ENCODE peak calls at places on chromosomes 12 and 14, in five cellular contexts. One of them, this sample, is unnamed.

GRCh38 chr12:41621288-41621687 is 433.2 kb downstream of the PDZRN4 start:
- DNase-seq in astrocyte of the cerebellum: no peak
- DNase-seq in dorsolateral prefrontal cortex: no peak
- DNase-seq in GM23338: no peak
- DNase-seq in A549: no peak
- DNase-seq in this sample: peak

GRCh38 chr12:123037791-123038190 is 57.3 kb downstream of the ARL6IP4 start:
- DNase-seq in GM23338: no peak
- DNase-seq in astrocyte of the cerebellum: no peak
- DNase-seq in dorsolateral prefrontal cortex: no peak
- DNase-seq in A549: no peak
- DNase-seq in this sample: no peak

GRCh38 chr12:47715877-47716548 is 9.3 kb downstream of the ENDOU start:
- DNase-seq in dorsolateral prefrontal cortex: no peak
- DNase-seq in GM23338: no peak
- DNase-seq in astrocyte of the cerebellum: no peak
- DNase-seq in A549: no peak
- DNase-seq in this sample: no peak

GRCh38 chr12:49706351-49707126 is 666 bp downstream of the FMNL3 start:
- DNase-seq in GM23338: peak
- DNase-seq in dorsolateral prefrontal cortex: peak
- DNase-seq in A549: no peak
- DNase-seq in astrocyte of the cerebellum: peak
- DNase-seq in this sample: no peak

GRCh38 chr14:102914474-102915291 is 7.8 kb upstream of the AMN start:
- DNase-seq in GM23338: no peak
- DNase-seq in A549: no peak
- DNase-seq in dorsolateral prefrontal cortex: no peak
- DNase-seq in astrocyte of the cerebellum: no peak
- DNase-seq in this sample: no peak

GRCh38 chr12:89977356-89978185 is 268.9 kb upstream of the ATP2B1 start:
- DNase-seq in dorsolateral prefrontal cortex: no peak
- DNase-seq in astrocyte of the cerebellum: no peak
- DNase-seq in GM23338: no peak
- DNase-seq in A549: no peak
- DNase-seq in this sample: no peak

GRCh38 chr14:69844171-69844570 is 35.0 kb upstream of the SMOC1 start:
- DNase-seq in astrocyte of the cerebellum: no peak
- DNase-seq in A549: no peak
- DNase-seq in dorsolateral prefrontal cortex: no peak
- DNase-seq in GM23338: no peak
- DNase-seq in this sample: no peak

GRCh38 chr14:23186913-23187654 is 3.6 kb upstream of the SLC7A8 start:
- DNase-seq in astrocyte of the cerebellum: peak
- DNase-seq in dorsolateral prefrontal cortex: no peak
- DNase-seq in A549: peak
- DNase-seq in GM23338: peak
- DNase-seq in this sample: no peak

GRCh38 chr12:123131879-123132402 is 18.9 kb downstream of the PITPNM2 start:
- DNase-seq in GM23338: no peak
- DNase-seq in A549: no peak
- DNase-seq in dorsolateral prefrontal cortex: no peak
- DNase-seq in astrocyte of the cerebellum: no peak
- DNase-seq in this sample: no peak

GRCh38 chr12:3436496-3437060 is 54.4 kb upstream of the PRMT8 start:
- DNase-seq in astrocyte of the cerebellum: no peak
- DNase-seq in GM23338: no peak
- DNase-seq in A549: no peak
- DNase-seq in dorsolateral prefrontal cortex: no peak
- DNase-seq in this sample: no peak

GRCh38 chr14:30621354-30621953 is 665 bp upstream of the SCFD1 start:
- DNase-seq in astrocyte of the cerebellum: no peak
- DNase-seq in A549: no peak
- DNase-seq in dorsolateral prefrontal cortex: no peak
- DNase-seq in GM23338: peak
- DNase-seq in this sample: no peak

GRCh38 chr12:107843351-107844311 is 69.1 kb downstream of the ASCL4 start:
- DNase-seq in A549: no peak
- DNase-seq in GM23338: peak
- DNase-seq in dorsolateral prefrontal cortex: no peak
- DNase-seq in astrocyte of the cerebellum: no peak
- DNase-seq in this sample: no peak

GRCh38 chr12:52980096-52980694 is 26.1 kb upstream of the EIF4B start:
- DNase-seq in astrocyte of the cerebellum: no peak
- DNase-seq in A549: no peak
- DNase-seq in dorsolateral prefrontal cortex: no peak
- DNase-seq in GM23338: no peak
- DNase-seq in this sample: no peak

GRCh38 chr12:89863968-89864367 is 155.3 kb upstream of the ATP2B1 start:
- DNase-seq in GM23338: peak
- DNase-seq in A549: no peak
- DNase-seq in dorsolateral prefrontal cortex: no peak
- DNase-seq in astrocyte of the cerebellum: no peak
- DNase-seq in this sample: no peak

GRCh38 chr14:51490205-51490604 is 161.5 kb upstream of the FRMD6 start:
- DNase-seq in A549: no peak
- DNase-seq in GM23338: no peak
- DNase-seq in astrocyte of the cerebellum: no peak
- DNase-seq in dorsolateral prefrontal cortex: no peak
- DNase-seq in this sample: no peak
- H3K4me3 ChIP-seq in A549: no peak
- H3K4me3 ChIP-seq in GM23338: no peak
- H3K4me3 ChIP-seq in astrocyte of the cerebellum: no peak
- H3K4me3 ChIP-seq in dorsolateral prefrontal cortex: no peak
- H3K4me3 ChIP-seq in this sample: no peak

DNA sequence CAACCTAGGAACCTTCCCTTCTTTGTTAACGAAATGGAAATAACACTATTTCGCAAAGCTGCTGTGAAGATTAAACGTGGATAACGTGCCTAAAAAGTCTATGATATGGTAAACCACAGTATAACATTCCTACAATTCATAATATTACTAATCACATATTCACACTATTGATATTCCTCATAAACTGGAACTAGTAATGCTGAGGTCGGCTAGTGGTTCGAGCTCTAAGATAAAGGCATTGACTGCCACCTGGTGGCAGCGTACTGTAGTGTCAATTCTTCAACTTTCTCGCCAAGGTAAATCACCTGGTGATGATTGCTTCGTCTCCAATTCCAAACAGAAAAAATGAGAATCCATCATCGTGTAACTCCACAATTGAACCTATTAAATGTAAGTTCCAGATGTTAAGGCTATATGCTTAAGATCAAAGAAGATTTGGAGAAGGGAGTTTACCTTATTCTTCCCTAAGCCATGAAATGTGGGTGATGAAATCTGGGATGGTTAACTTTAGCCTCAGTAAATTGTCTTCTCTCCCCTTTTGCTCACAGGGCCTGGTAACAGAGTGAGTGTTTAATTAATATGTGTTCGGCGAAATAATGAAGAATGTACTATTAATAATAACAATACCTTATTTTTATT is 197.5 kb upstream of the TMEM132C start:
- DNase-seq in GM23338: peak
- DNase-seq in astrocyte of the cerebellum: peak
- DNase-seq in dorsolateral prefrontal cortex: no peak
- DNase-seq in A549: peak
- DNase-seq in this sample: no peak
- TF ChIP-seq CTCF in GM23338: peak
- TF ChIP-seq CTCF in astrocyte of the cerebellum: peak
- TF ChIP-seq CTCF in dorsolateral prefrontal cortex: peak
- TF ChIP-seq CTCF in A549: peak
- TF ChIP-seq CTCF in this sample: peak

GRCh38 chr12:64782181-64782580 is 23.0 kb upstream of the GNS start:
- DNase-seq in dorsolateral prefrontal cortex: no peak
- DNase-seq in A549: no peak
- DNase-seq in astrocyte of the cerebellum: no peak
- DNase-seq in GM23338: no peak
- DNase-seq in this sample: no peak
- H3K4me3 ChIP-seq in dorsolateral prefrontal cortex: peak
- H3K4me3 ChIP-seq in A549: no peak
- H3K4me3 ChIP-seq in astrocyte of the cerebellum: no peak
- H3K4me3 ChIP-seq in GM23338: peak
- H3K4me3 ChIP-seq in this sample: no peak

DNA sequence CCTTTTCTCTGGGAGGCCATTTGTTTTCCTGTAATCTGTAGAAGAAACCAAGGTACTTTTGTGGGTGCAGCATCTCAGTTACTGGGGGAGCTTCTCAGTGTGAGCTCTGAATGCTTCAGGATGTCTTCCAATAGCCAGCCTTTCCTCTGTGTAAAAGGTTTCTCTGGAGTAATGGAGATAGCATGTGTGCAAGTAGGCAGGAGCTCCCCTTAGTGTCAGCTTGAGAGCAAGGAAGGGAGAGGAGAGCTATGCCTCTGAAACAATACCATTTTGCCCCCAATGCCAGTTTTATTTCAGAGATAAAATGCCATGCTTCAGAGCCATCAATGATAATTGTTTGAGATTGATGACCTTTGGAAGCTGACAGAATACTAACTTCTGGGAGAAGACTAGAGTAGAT is 125.5 kb downstream of the CRADD start:
- DNase-seq in GM23338: peak
- DNase-seq in astrocyte of the cerebellum: no peak
- DNase-seq in dorsolateral prefrontal cortex: no peak
- DNase-seq in A549: no peak
- DNase-seq in this sample: no peak
- TF ChIP-seq CTCF in GM23338: peak
- TF ChIP-seq CTCF in astrocyte of the cerebellum: peak
- TF ChIP-seq CTCF in dorsolateral prefrontal cortex: peak
- TF ChIP-seq CTCF in A549: no peak
- TF ChIP-seq CTCF in this sample: peak

GRCh38 chr14:92513204-92513965 is at the start of gene RIN3:
- DNase-seq in dorsolateral prefrontal cortex: no peak
- DNase-seq in astrocyte of the cerebellum: no peak
- DNase-seq in GM23338: peak
- DNase-seq in A549: peak
- DNase-seq in this sample: no peak

GRCh38 chr14:92511472-92512247 is 1.9 kb upstream of the RIN3 start:
- DNase-seq in astrocyte of the cerebellum: peak
- DNase-seq in dorsolateral prefrontal cortex: no peak
- DNase-seq in A549: peak
- DNase-seq in GM23338: no peak
- DNase-seq in this sample: peak

GRCh38 chr14:92510972-92511371 is 2.6 kb upstream of the RIN3 start:
- DNase-seq in dorsolateral prefrontal cortex: no peak
- DNase-seq in GM23338: peak
- DNase-seq in A549: no peak
- DNase-seq in astrocyte of the cerebellum: no peak
- DNase-seq in this sample: no peak

GRCh38 chr14:92513966-92514843 is 624 bp downstream of the RIN3 start:
- DNase-seq in astrocyte of the cerebellum: no peak
- DNase-seq in A549: peak
- DNase-seq in dorsolateral prefrontal cortex: no peak
- DNase-seq in GM23338: peak
- DNase-seq in this sample: no peak

DNA sequence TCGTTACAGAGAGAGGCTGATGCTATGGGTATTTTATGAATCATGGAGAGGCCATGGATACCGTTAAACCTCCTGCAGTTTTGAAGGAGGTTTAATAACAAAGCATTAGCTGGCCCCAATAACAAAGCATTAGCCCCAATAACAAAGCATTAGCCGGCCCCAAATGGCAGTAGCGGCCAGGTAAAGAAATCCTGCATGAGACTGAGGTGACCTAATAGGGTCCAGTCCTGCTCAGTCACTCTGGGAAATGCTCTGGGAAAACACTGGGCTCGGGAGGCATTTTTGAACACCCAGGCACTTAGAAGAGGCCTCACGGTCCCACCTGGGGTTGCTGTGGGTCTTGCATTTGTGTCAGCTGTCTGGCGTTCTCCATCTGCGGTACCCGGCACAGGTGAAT is 776 bp upstream of the RIN3 start:
- DNase-seq in astrocyte of the cerebellum: no peak
- DNase-seq in dorsolateral prefrontal cortex: no peak
- DNase-seq in A549: no peak
- DNase-seq in GM23338: no peak
- DNase-seq in this sample: no peak
- H3K4me3 ChIP-seq in astrocyte of the cerebellum: peak
- H3K4me3 ChIP-seq in dorsolateral prefrontal cortex: peak
- H3K4me3 ChIP-seq in A549: peak
- H3K4me3 ChIP-seq in GM23338: peak
- H3K4me3 ChIP-seq in this sample: peak

DNA sequence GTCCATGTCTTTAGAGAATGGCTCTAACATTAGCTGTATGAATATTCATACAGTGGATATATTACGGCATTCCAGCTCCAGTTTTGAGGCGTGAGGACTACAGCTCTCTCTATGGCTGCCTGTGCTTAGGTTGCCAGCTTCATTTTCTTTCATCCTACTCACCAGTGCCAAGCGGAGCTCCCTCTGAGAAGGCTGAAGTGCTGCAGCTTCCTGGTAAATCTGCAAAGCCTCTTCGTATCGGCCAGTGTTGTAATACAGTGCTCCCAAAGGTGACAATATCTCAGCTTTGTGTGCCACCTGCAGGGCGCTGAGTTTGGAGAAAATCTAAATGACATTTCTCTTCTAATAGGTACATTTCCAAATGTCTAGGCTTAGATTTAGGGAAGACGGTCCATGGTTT is 19.8 kb upstream of the OVCH1 start:
- DNase-seq in astrocyte of the cerebellum: no peak
- DNase-seq in A549: no peak
- DNase-seq in GM23338: no peak
- DNase-seq in dorsolateral prefrontal cortex: peak
- DNase-seq in this sample: no peak
- TF ChIP-seq CTCF in astrocyte of the cerebellum: no peak
- TF ChIP-seq CTCF in A549: no peak
- TF ChIP-seq CTCF in GM23338: no peak
- TF ChIP-seq CTCF in dorsolateral prefrontal cortex: peak
- TF ChIP-seq CTCF in this sample: peak

GRCh38 chr12:65822732-65823480 is 1.4 kb upstream of the HMGA2 start:
- DNase-seq in A549: peak
- DNase-seq in dorsolateral prefrontal cortex: no peak
- DNase-seq in astrocyte of the cerebellum: peak
- DNase-seq in GM23338: peak
- DNase-seq in this sample: no peak
- H3K4me3 ChIP-seq in A549: peak
- H3K4me3 ChIP-seq in dorsolateral prefrontal cortex: peak
- H3K4me3 ChIP-seq in astrocyte of the cerebellum: peak
- H3K4me3 ChIP-seq in GM23338: peak
- H3K4me3 ChIP-seq in this sample: peak

GRCh38 chr14:40252817-40253447 is 820.7 kb upstream of the FBXO33 start:
- DNase-seq in GM23338: peak
- DNase-seq in astrocyte of the cerebellum: no peak
- DNase-seq in A549: no peak
- DNase-seq in dorsolateral prefrontal cortex: no peak
- DNase-seq in this sample: no peak
- TF ChIP-seq CTCF in GM23338: peak
- TF ChIP-seq CTCF in astrocyte of the cerebellum: no peak
- TF ChIP-seq CTCF in A549: no peak
- TF ChIP-seq CTCF in dorsolateral prefrontal cortex: no peak
- TF ChIP-seq CTCF in this sample: peak

This sample was measured in epithelial cell of proximal tubule.